ENCODE peak calls at places on chromosomes 7 and 10, in eight cellular contexts. One of them, this sample, is unnamed.

GRCh38 chr10:35913628-35914027 is 271.5 kb upstream of the FZD8 start:
- DNase-seq in CD4-positive, alpha-beta memory T cell: no peak
- DNase-seq in KBM-7: no peak
- DNase-seq in CD8-positive, alpha-beta memory T cell: no peak
- DNase-seq in AG04450: no peak
- DNase-seq in naive thymus-derived CD4-positive, alpha-beta T cell: no peak
- DNase-seq in left ventricle myocardium inferior: no peak
- DNase-seq in stimulated activated CD4-positive, alpha-beta T cell treated with anti-CD3 and anti-CD28 coated beads, Interleukin-1b, Interleukin-23, amount 100 ng/mL, for 4 hours: no peak
- DNase-seq in this sample: no peak

GRCh38 chr7:135939268-135939667 is 37.9 kb downstream of the MTPN start:
- DNase-seq in CD4-positive, alpha-beta memory T cell: no peak
- DNase-seq in KBM-7: no peak
- DNase-seq in CD8-positive, alpha-beta memory T cell: no peak
- DNase-seq in AG04450: no peak
- DNase-seq in naive thymus-derived CD4-positive, alpha-beta T cell: no peak
- DNase-seq in left ventricle myocardium inferior: no peak
- DNase-seq in stimulated activated CD4-positive, alpha-beta T cell treated with anti-CD3 and anti-CD28 coated beads, Interleukin-1b, Interleukin-23, amount 100 ng/mL, for 4 hours: no peak
- DNase-seq in this sample: no peak

GRCh38 chr10:3526721-3527120 is 258.3 kb downstream of the KLF6 start:
- DNase-seq in CD4-positive, alpha-beta memory T cell: no peak
- DNase-seq in KBM-7: no peak
- DNase-seq in CD8-positive, alpha-beta memory T cell: no peak
- DNase-seq in AG04450: peak
- DNase-seq in naive thymus-derived CD4-positive, alpha-beta T cell: no peak
- DNase-seq in left ventricle myocardium inferior: no peak
- DNase-seq in stimulated activated CD4-positive, alpha-beta T cell treated with anti-CD3 and anti-CD28 coated beads, Interleukin-1b, Interleukin-23, amount 100 ng/mL, for 4 hours: no peak
- DNase-seq in this sample: no peak

GRCh38 chr7:158113321-158114025 is 474.1 kb downstream of the PTPRN2 start:
- DNase-seq in CD4-positive, alpha-beta memory T cell: no peak
- DNase-seq in KBM-7: no peak
- DNase-seq in CD8-positive, alpha-beta memory T cell: no peak
- DNase-seq in AG04450: no peak
- DNase-seq in naive thymus-derived CD4-positive, alpha-beta T cell: no peak
- DNase-seq in left ventricle myocardium inferior: no peak
- DNase-seq in stimulated activated CD4-positive, alpha-beta T cell treated with anti-CD3 and anti-CD28 coated beads, Interleukin-1b, Interleukin-23, amount 100 ng/mL, for 4 hours: no peak
- DNase-seq in this sample: no peak

GRCh38 chr7:2893411-2893861 is 49.3 kb upstream of the GNA12 start:
- DNase-seq in CD4-positive, alpha-beta memory T cell: no peak
- DNase-seq in KBM-7: no peak
- DNase-seq in CD8-positive, alpha-beta memory T cell: no peak
- DNase-seq in AG04450: no peak
- DNase-seq in naive thymus-derived CD4-positive, alpha-beta T cell: no peak
- DNase-seq in left ventricle myocardium inferior: no peak
- DNase-seq in stimulated activated CD4-positive, alpha-beta T cell treated with anti-CD3 and anti-CD28 coated beads, Interleukin-1b, Interleukin-23, amount 100 ng/mL, for 4 hours: no peak
- DNase-seq in this sample: no peak

GRCh38 chr7:148318838-148319237 is 271.7 kb upstream of the C7orf33 start:
- DNase-seq in CD4-positive, alpha-beta memory T cell: no peak
- DNase-seq in KBM-7: no peak
- DNase-seq in CD8-positive, alpha-beta memory T cell: no peak
- DNase-seq in AG04450: no peak
- DNase-seq in naive thymus-derived CD4-positive, alpha-beta T cell: no peak
- DNase-seq in left ventricle myocardium inferior: no peak
- DNase-seq in stimulated activated CD4-positive, alpha-beta T cell treated with anti-CD3 and anti-CD28 coated beads, Interleukin-1b, Interleukin-23, amount 100 ng/mL, for 4 hours: no peak
- DNase-seq in this sample: no peak

GRCh38 chr7:99380032-99380822 is 5.7 kb downstream of the ARPC1B start:
- DNase-seq in CD4-positive, alpha-beta memory T cell: peak
- DNase-seq in KBM-7: peak
- DNase-seq in CD8-positive, alpha-beta memory T cell: peak
- DNase-seq in AG04450: no peak
- DNase-seq in naive thymus-derived CD4-positive, alpha-beta T cell: peak
- DNase-seq in left ventricle myocardium inferior: no peak
- DNase-seq in stimulated activated CD4-positive, alpha-beta T cell treated with anti-CD3 and anti-CD28 coated beads, Interleukin-1b, Interleukin-23, amount 100 ng/mL, for 4 hours: no peak
- DNase-seq in this sample: peak

GRCh38 chr7:101134399-101134980 is 7.6 kb downstream of the SERPINE1 start:
- DNase-seq in CD4-positive, alpha-beta memory T cell: no peak
- DNase-seq in KBM-7: peak
- DNase-seq in CD8-positive, alpha-beta memory T cell: no peak
- DNase-seq in AG04450: no peak
- DNase-seq in naive thymus-derived CD4-positive, alpha-beta T cell: no peak
- DNase-seq in left ventricle myocardium inferior: no peak
- DNase-seq in stimulated activated CD4-positive, alpha-beta T cell treated with anti-CD3 and anti-CD28 coated beads, Interleukin-1b, Interleukin-23, amount 100 ng/mL, for 4 hours: no peak
- DNase-seq in this sample: no peak

GRCh38 chr7:26090927-26091519 is 61.0 kb upstream of the NFE2L3 start:
- DNase-seq in CD4-positive, alpha-beta memory T cell: peak
- DNase-seq in KBM-7: peak
- DNase-seq in CD8-positive, alpha-beta memory T cell: peak
- DNase-seq in AG04450: peak
- DNase-seq in naive thymus-derived CD4-positive, alpha-beta T cell: peak
- DNase-seq in left ventricle myocardium inferior: no peak
- DNase-seq in stimulated activated CD4-positive, alpha-beta T cell treated with anti-CD3 and anti-CD28 coated beads, Interleukin-1b, Interleukin-23, amount 100 ng/mL, for 4 hours: peak
- DNase-seq in this sample: peak

GRCh38 chr7:70694909-70695803 is 436.8 kb upstream of the GALNT17 start:
- DNase-seq in CD4-positive, alpha-beta memory T cell: no peak
- DNase-seq in KBM-7: no peak
- DNase-seq in CD8-positive, alpha-beta memory T cell: no peak
- DNase-seq in AG04450: no peak
- DNase-seq in naive thymus-derived CD4-positive, alpha-beta T cell: no peak
- DNase-seq in left ventricle myocardium inferior: no peak
- DNase-seq in stimulated activated CD4-positive, alpha-beta T cell treated with anti-CD3 and anti-CD28 coated beads, Interleukin-1b, Interleukin-23, amount 100 ng/mL, for 4 hours: no peak
- DNase-seq in this sample: no peak

GRCh38 chr7:438361-438760 is 81.3 kb downstream of the PDGFA start:
- DNase-seq in CD4-positive, alpha-beta memory T cell: no peak
- DNase-seq in KBM-7: no peak
- DNase-seq in CD8-positive, alpha-beta memory T cell: no peak
- DNase-seq in AG04450: no peak
- DNase-seq in naive thymus-derived CD4-positive, alpha-beta T cell: no peak
- DNase-seq in left ventricle myocardium inferior: no peak
- DNase-seq in stimulated activated CD4-positive, alpha-beta T cell treated with anti-CD3 and anti-CD28 coated beads, Interleukin-1b, Interleukin-23, amount 100 ng/mL, for 4 hours: no peak
- DNase-seq in this sample: no peak

GRCh38 chr10:11242443-11243386 is 225.0 kb downstream of the CELF2 start:
- DNase-seq in CD4-positive, alpha-beta memory T cell: no peak
- DNase-seq in KBM-7: no peak
- DNase-seq in CD8-positive, alpha-beta memory T cell: no peak
- DNase-seq in AG04450: peak
- DNase-seq in naive thymus-derived CD4-positive, alpha-beta T cell: no peak
- DNase-seq in left ventricle myocardium inferior: peak
- DNase-seq in stimulated activated CD4-positive, alpha-beta T cell treated with anti-CD3 and anti-CD28 coated beads, Interleukin-1b, Interleukin-23, amount 100 ng/mL, for 4 hours: no peak
- DNase-seq in this sample: no peak

GRCh38 chr10:108490931-108491330 is 1326.4 kb upstream of the SORCS1 start:
- DNase-seq in CD4-positive, alpha-beta memory T cell: no peak
- DNase-seq in KBM-7: no peak
- DNase-seq in CD8-positive, alpha-beta memory T cell: no peak
- DNase-seq in AG04450: no peak
- DNase-seq in naive thymus-derived CD4-positive, alpha-beta T cell: no peak
- DNase-seq in left ventricle myocardium inferior: no peak
- DNase-seq in stimulated activated CD4-positive, alpha-beta T cell treated with anti-CD3 and anti-CD28 coated beads, Interleukin-1b, Interleukin-23, amount 100 ng/mL, for 4 hours: no peak
- DNase-seq in this sample: no peak

GRCh38 chr10:80444646-80445319 is 9.3 kb upstream of the TSPAN14 start:
- DNase-seq in CD4-positive, alpha-beta memory T cell: peak
- DNase-seq in KBM-7: peak
- DNase-seq in CD8-positive, alpha-beta memory T cell: peak
- DNase-seq in AG04450: no peak
- DNase-seq in naive thymus-derived CD4-positive, alpha-beta T cell: no peak
- DNase-seq in left ventricle myocardium inferior: peak
- DNase-seq in stimulated activated CD4-positive, alpha-beta T cell treated with anti-CD3 and anti-CD28 coated beads, Interleukin-1b, Interleukin-23, amount 100 ng/mL, for 4 hours: no peak
- DNase-seq in this sample: peak

GRCh38 chr7:44278451-44279161 is 46.8 kb downstream of the CAMK2B start:
- DNase-seq in CD4-positive, alpha-beta memory T cell: no peak
- DNase-seq in KBM-7: no peak
- DNase-seq in CD8-positive, alpha-beta memory T cell: no peak
- DNase-seq in AG04450: peak
- DNase-seq in naive thymus-derived CD4-positive, alpha-beta T cell: no peak
- DNase-seq in left ventricle myocardium inferior: peak
- DNase-seq in stimulated activated CD4-positive, alpha-beta T cell treated with anti-CD3 and anti-CD28 coated beads, Interleukin-1b, Interleukin-23, amount 100 ng/mL, for 4 hours: no peak
- DNase-seq in this sample: no peak

This sample was measured in Jurkat, Clone E6-1.